ENCODE peak calls at places on chromosomes 5 and 9, in nine cellular contexts. N, S, Z, C, P, L, H, W and I are unnamed samples.

GRCh38 chr5:128052764-128053163 is 30.8 kb upstream of the SLC12A2 start:
- DNase-seq in C (no peak), W (no peak), N (no peak), P (no peak), Z (no peak), S (no peak), H (no peak), L (no peak), I (no peak)

GRCh38 chr9:114906922-114907571 is 23.3 kb downstream of the TNFSF8 start:
- DNase-seq in N (no peak), L (no peak), C (peak; percentile 78), Z (peak; percentile 33), H (no peak), W (no peak), S (no peak), P (peak; percentile 55), I (no peak)

GRCh38 chr9:35905912-35906679 is at the start of gene HRCT1:
- DNase-seq in N (peak; percentile 95), P (no peak), Z (peak; percentile 98), C (peak; percentile 91), H (peak; percentile 93), S (peak; percentile 96), W (peak; percentile 90), L (peak; percentile 97), I (peak; percentile 92)

GRCh38 chr9:126615251-126615790 is 1.6 kb downstream of the LMX1B start:
- DNase-seq in Z (peak; percentile 42), S (peak; percentile 57), W (no peak), P (no peak), N (peak; percentile 72), L (peak; percentile 74), C (no peak), H (no peak), I (peak; percentile 79)

GRCh38 chr9:98315551-98316060 is 60.2 kb upstream of the TBC1D2 start:
- DNase-seq in P (peak; percentile 87), Z (peak; percentile 74), W (peak; percentile 46), L (peak; percentile 87), S (peak; percentile 66), N (peak; percentile 74), C (peak; percentile 82), H (peak; percentile 64), I (peak; percentile 70)

GRCh38 chr9:137221477-137222111 is 446 bp downstream of the RNF208 start:
- DNase-seq in L (no peak), P (no peak), Z (no peak), S (no peak), N (no peak), C (no peak), H (no peak), W (no peak), I (no peak)

GRCh38 chr5:119656023-119656422 is 26.7 kb downstream of the FAM170A start:
- DNase-seq in W (no peak), Z (no peak), H (no peak), N (no peak), S (no peak), C (no peak), L (no peak), P (no peak), I (no peak)

GRCh38 chr5:73437126-73438047 is 11.2 kb downstream of the FOXD1 start:
- DNase-seq in Z (peak; percentile 45), H (no peak), C (no peak), S (no peak), W (no peak), P (peak; percentile 43), L (peak; percentile 89), N (no peak), I (no peak)

GRCh38 chr5:151480384-151480783 is 33.0 kb downstream of the SLC36A1 start:
- DNase-seq in N (peak; percentile 54), C (no peak), Z (no peak), S (no peak), H (peak; percentile 21), W (no peak), L (no peak), P (no peak), I (no peak)

GRCh38 chr5:166068547-166069335 is 2222.7 kb upstream of the WWC1 start:
- DNase-seq in S (no peak), L (no peak), C (no peak), W (no peak), H (no peak), Z (no peak), P (no peak), N (no peak), I (no peak)

GRCh38 chr5:79850941-79851693 is 139.9 kb downstream of the MTX3 start:
- DNase-seq in Z (no peak), P (no peak), H (no peak), L (no peak), C (no peak), W (no peak), N (no peak), S (no peak), I (no peak)

GRCh38 chr5:79235578-79236363 is at the start of gene JMY:
- DNase-seq in N (peak; percentile 88), Z (peak; percentile 86), H (peak; percentile 89), L (peak; percentile 95), W (peak; percentile 84), S (peak; percentile 87), C (peak; percentile 81), P (peak; percentile 91), I (peak; percentile 93)

GRCh38 chr9:87683751-87684626 is 41.9 kb upstream of the CTSL start:
- DNase-seq in H (no peak), N (peak; percentile 55), P (no peak), W (no peak), S (no peak), Z (no peak), C (no peak), L (no peak), I (no peak)

GRCh38 chr5:137658324-137658723 is 77.6 kb downstream of the KLHL3 start:
- DNase-seq in H (no peak), L (no peak), N (no peak), W (no peak), P (no peak), Z (no peak), S (no peak), C (no peak), I (no peak)

GRCh38 chr5:80964491-80964890 is 4.3 kb downstream of the RASGRF2 start:
- DNase-seq in Z (no peak), N (no peak), C (peak; percentile 64), S (no peak), P (no peak), H (no peak), W (no peak), L (no peak), I (no peak)

GRCh38 chr5:80963521-80963895 is 3.3 kb downstream of the RASGRF2 start:
- DNase-seq in Z (no peak), N (no peak), L (no peak), H (no peak), P (no peak), S (no peak), W (no peak), C (no peak), I (no peak)

GRCh38 chr5:80963966-80964481 is 3.9 kb downstream of the RASGRF2 start:
- DNase-seq in C (no peak), H (no peak), P (no peak), S (no peak), Z (no peak), N (no peak), L (no peak), W (no peak), I (no peak)

GRCh38 chr5:80961376-80962281 is 1.5 kb downstream of the RASGRF2 start:
- DNase-seq in W (no peak), S (no peak), C (no peak), N (no peak), P (no peak), H (no peak), L (no peak), Z (peak; percentile 69), I (no peak)

DNA sequence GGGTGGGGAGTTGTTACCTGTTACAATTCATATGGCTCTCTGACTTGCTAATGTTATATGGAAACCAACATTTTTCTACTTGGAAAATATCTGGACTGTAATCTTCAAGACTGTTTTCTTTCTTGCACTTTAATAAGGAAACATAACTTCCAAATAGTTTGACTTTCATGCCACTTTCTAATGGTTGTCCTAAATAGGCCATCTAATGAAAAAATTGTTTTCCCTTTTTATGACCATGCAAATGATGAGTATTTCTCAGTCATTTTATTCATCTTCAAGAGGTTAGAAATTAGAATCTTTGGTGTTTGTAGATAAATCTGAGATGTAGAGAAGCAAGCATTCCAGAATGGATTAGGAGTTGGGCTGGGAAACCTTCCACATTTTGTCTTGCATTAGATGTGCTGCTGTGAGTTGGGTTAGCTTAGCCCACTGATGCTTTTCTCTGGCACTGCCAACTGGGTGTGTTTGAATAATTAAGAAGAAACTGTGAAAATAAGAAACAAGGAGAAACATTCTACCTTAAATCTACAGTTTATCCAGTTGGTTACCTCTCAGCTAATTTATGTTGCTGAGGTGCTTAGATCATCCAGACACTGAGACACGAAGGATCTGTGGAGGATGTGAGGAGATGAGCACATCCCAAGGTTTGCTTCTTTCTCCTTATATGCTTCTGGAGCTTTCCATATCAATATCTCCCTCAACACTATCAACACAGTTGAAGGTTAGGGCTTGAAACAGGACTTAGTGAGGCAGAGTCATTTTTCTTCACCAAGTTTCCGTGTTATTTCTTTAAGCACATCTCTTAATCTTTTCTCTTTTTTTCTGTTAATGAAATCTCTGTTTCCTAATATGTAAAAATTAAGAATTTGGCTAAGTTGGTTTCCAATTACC is 2.7 kb downstream of the RASGRF2 start:
- DNase-seq in L (no peak), H (no peak), P (no peak), C (no peak), N (no peak), W (no peak), Z (no peak), S (no peak), I (no peak)
- H3K27me3 ChIP-seq in L (no peaks in the 10 kb centered on the region), H (peaks cover 67% of the 10 kb centered on the region), P (no peaks in the 10 kb centered on the region), C (peaks cover 14% of the 10 kb centered on the region), N (no peaks in the 10 kb centered on the region), W (no peaks in the 10 kb centered on the region), Z (no peaks in the 10 kb centered on the region), S (no peaks in the 10 kb centered on the region), I (peaks cover 40% of the 10 kb centered on the region)

GRCh38 chr5:90530736-90531487 is 1.5 kb upstream of the LYSMD3 start:
- DNase-seq in L (no peak), H (no peak), C (no peak), W (peak; percentile 25), N (no peak), P (no peak), S (no peak), Z (no peak), I (no peak)
- H3K27ac ChIP-seq in L (no peak overlapping the region), H (peak overlapping the region; percentile 95), C (no peak overlapping the region), W (peak overlapping the region; percentile 96), N (peak overlapping the region; percentile 99), P (no peak overlapping the region), S (no peak overlapping the region), Z (no peak overlapping the region), I (no peak overlapping the region)

GRCh38 chr9:109166771-109167601 is at the start of gene FRRS1L:
- DNase-seq in Z (no peak), L (no peak), H (no peak), N (no peak), S (no peak), C (no peak), W (no peak), P (no peak), I (no peak)
- H3K4me3 ChIP-seq in Z (peak within 1 kb of the TSS; percentile 37), L (no peak within 1 kb of the TSS), H (peak within 1 kb of the TSS; percentile 47), N (peak within 1 kb of the TSS; percentile 37), S (peak within 1 kb of the TSS; percentile 64), C (no peak within 1 kb of the TSS), W (no peak within 1 kb of the TSS), P (no peak within 1 kb of the TSS), I (no peak within 1 kb of the TSS)

DNA sequence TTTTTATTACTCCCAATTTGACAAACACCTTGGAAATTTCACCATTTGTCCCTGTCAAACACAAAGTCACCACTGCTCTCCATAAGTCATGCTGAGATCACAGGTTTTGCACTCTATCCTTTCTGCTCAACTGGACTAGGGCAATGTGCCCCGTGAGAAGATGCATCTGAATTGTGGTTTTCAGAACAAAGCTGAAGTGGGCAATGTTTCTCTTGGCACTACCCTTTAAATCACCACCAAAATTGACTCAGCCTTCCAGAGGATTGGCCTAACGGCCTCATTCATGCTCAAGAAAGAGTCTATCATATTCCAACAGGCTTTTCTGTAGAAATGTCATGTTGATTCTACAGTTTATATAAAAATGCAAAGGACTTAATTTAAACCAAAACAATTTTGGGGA is 81.0 kb upstream of the TRIO start:
- DNase-seq in Z (no peak), C (no peak), S (no peak), H (no peak), W (no peak), P (no peak), L (no peak), N (no peak), I (no peak)
- H3K27me3 ChIP-seq in Z (no peaks in the 10 kb centered on the region), C (peaks cover 11% of the 10 kb centered on the region), S (no peaks in the 10 kb centered on the region), H (peaks cover 4% of the 10 kb centered on the region), W (no peaks in the 10 kb centered on the region), P (no peaks in the 10 kb centered on the region), L (no peaks in the 10 kb centered on the region), N (no peaks in the 10 kb centered on the region), I (no peaks in the 10 kb centered on the region)